ENCODE peak calls at places on chromosome 15, in ten cellular contexts. L is heart left ventricle, A is cardiac muscle cell, R is breast epithelium, G is fibroblast of mammary gland, Z is WERI-Rb-1, J is dorsolateral prefrontal cortex, F is mesothelial cell of epicardium, O is RWPE1, P is fibroblast of lung. Q is an unnamed sample.

GRCh38 chr15:49501586-49501985 is 78.5 kb downstream of the FGF7 start:
- DNase-seq in L (no peak), A (no peak), R (no peak), G (no peak), Z (no peak), J (no peak), F (no peak), O (no peak), P (no peak), Q (no peak)

GRCh38 chr15:31004220-31004733 is 12.8 kb upstream of the MTMR10 start:
- DNase-seq in L (peak; percentile 65), A (no peak), R (no peak), G (no peak), Z (peak; percentile 42), J (no peak), F (no peak), O (no peak), P (no peak), Q (no peak)

GRCh38 chr15:43241100-43241499 is 20.3 kb upstream of the EPB42 start:
- DNase-seq in L (peak; percentile 44), A (no peak), R (peak; percentile 44), G (peak; percentile 68), Z (no peak), J (no peak), F (no peak), O (no peak), P (peak; percentile 34), Q (no peak)

GRCh38 chr15:52649686-52650085 is 29.5 kb downstream of the ATOSA start:
- DNase-seq in L (no peak), A (no peak), R (no peak), G (no peak), Z (no peak), J (no peak), F (no peak), O (no peak), P (no peak), Q (no peak)

GRCh38 chr15:58409861-58410260 is 21.9 kb upstream of the LIPC start:
- DNase-seq in L (no peak), A (no peak), R (no peak), G (no peak), Z (no peak), J (no peak), F (no peak), O (no peak), P (no peak), Q (no peak)

GRCh38 chr15:37824717-37825382 is 109.6 kb upstream of the TMCO5A start:
- DNase-seq in L (no peak), A (no peak), R (no peak), G (peak; percentile 97), Z (peak; percentile 21), J (no peak), F (no peak), O (peak; percentile 83), P (peak; percentile 91), Q (no peak)

GRCh38 chr15:101255615-101256350 is 3.9 kb upstream of the CHSY1 start:
- DNase-seq in L (peak; percentile 58), A (peak; percentile 82), R (no peak), G (peak; percentile 67), Z (peak; percentile 17), J (no peak), F (no peak), O (no peak), P (peak; percentile 87), Q (no peak)

GRCh38 chr15:91132079-91132478 is 32.0 kb downstream of the SV2B start:
- DNase-seq in L (no peak), A (no peak), R (no peak), G (no peak), Z (no peak), J (no peak), F (no peak), O (no peak), P (no peak), Q (no peak)

GRCh38 chr15:51842852-51843737 is 13.6 kb downstream of the TMOD3 start:
- DNase-seq in L (no peak), A (no peak), R (no peak), G (peak; percentile 51), Z (no peak), J (no peak), F (no peak), O (peak; percentile 82), P (no peak), Q (no peak)

GRCh38 chr15:69758291-69758771 is 305.7 kb downstream of the RPLP1 start:
- DNase-seq in L (no peak), A (no peak), R (no peak), G (peak; percentile 19), Z (no peak), J (no peak), F (no peak), O (no peak), P (peak; percentile 87), Q (no peak)

GRCh38 chr15:66848116-66848515 is 146.1 kb downstream of the SMAD6 start:
- DNase-seq in L (no peak), A (no peak), R (no peak), G (no peak), Z (no peak), J (no peak), F (peak; percentile 32), O (no peak), P (no peak), Q (no peak)

GRCh38 chr15:36498401-36498800 is 81.0 kb upstream of the CDIN1 start:
- DNase-seq in L (no peak), A (no peak), R (no peak), G (no peak), Z (no peak), J (no peak), F (no peak), O (no peak), P (peak; percentile 35), Q (no peak)

GRCh38 chr15:101479851-101480612 is 9.5 kb downstream of the PCSK6 start:
- DNase-seq in L (no peak), A (no peak), R (no peak), G (no peak), Z (no peak), J (peak; percentile 78), F (no peak), O (no peak), P (no peak), Q (no peak)

GRCh38 chr15:40254452-40254851 is 15.6 kb downstream of the PAK6 start:
- DNase-seq in L (no peak), A (no peak), R (no peak), G (no peak), Z (no peak), J (no peak), F (no peak), O (no peak), P (no peak), Q (no peak)
- TF ChIP-seq CTCF in L (no peak), A (no peak), R (no peak), G (no peak), Z (peak; percentile 9), J (no peak), F (no peak), O (no peak), P (no peak), Q (no peak)

DNA sequence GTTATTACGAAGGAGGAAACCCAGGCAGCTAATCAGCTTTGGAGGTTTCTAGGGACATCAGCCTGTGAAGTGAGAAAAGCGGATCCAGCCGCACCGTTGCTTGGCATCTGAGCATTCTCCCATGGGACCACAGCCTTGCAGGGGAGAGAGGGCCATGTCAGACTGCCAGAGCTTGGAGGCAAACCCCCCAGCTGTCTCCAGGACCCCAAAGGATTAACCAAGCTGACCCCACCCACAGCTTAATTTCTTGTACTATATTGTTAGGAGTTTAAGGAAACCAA is 5.1 kb downstream of the IGDCC3 start:
- DNase-seq in L (no peak), A (no peak), R (no peak), G (no peak), Z (peak; percentile 90), J (no peak), F (no peak), O (no peak), P (no peak), Q (peak; percentile 88)
- TF ChIP-seq CTCF in L (no peak), A (no peak), R (no peak), G (no peak), Z (no peak), J (no peak), F (no peak), O (no peak), P (no peak), Q (no peak)

DNA sequence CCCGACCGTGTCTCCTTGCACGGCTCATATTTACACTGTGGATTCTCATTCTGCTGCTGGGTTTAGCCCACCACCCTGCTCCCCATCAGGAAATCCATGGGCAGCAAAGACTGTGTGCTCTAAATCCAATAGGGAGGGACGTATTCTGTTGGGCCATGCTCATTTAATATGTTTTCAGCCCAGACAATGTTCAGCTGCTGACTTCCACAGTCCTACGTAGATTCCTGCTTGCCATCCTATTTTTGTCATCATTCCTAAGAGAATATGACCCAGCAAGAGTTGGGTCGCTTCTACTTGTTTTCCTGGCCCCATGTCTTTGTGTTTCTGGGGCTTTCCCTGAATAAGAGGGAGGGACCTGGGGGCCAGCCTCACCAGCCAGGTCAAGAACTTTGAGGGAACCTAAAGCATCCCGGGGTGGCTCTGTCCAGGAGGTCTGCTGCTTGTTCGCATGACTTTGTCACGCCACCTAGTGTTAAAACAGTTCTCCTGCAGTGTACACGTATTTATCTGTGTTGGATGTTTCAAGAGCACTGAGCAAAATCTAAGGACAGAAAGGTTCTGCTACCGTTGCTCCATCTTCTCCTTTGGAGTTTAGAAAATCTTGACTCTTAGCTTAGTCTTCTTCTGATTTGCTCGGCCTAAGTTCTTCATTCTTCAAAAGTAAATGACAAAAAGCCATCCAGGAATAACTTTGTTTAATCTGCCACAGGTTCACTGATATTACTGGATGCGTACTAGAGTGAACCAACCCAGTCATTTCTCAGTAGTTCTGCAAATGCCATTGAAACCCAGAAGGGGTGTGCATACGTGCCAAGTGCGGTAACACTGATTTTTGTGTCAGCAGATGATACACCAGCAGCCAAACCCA is 79.8 kb upstream of the NR2E3 start:
- DNase-seq in L (peak; percentile 58), A (peak; percentile 69), R (peak; percentile 44), G (peak; percentile 79), Z (peak; percentile 58), J (no peak), F (no peak), O (peak; percentile 69), P (peak; percentile 82), Q (peak; percentile 38)
- TF ChIP-seq CTCF in L (peak; percentile 85), A (peak; percentile 84), R (peak; percentile 78), G (peak; percentile 76), Z (peak; percentile 77), J (peak; percentile 69), F (peak; percentile 74), O (peak; percentile 90), P (peak; percentile 69), Q (peak; percentile 85)

GRCh38 chr15:57079446-57079845 is 161.0 kb downstream of the TCF12 start:
- DNase-seq in L (no peak), A (no peak), R (no peak), G (no peak), Z (no peak), J (no peak), F (no peak), O (no peak), P (no peak), Q (no peak)

GRCh38 chr15:57085267-57085666 is 166.8 kb downstream of the TCF12 start:
- DNase-seq in L (no peak), A (peak; percentile 9), R (no peak), G (peak; percentile 13), Z (no peak), J (no peak), F (no peak), O (no peak), P (no peak), Q (no peak)

GRCh38 chr15:57084178-57084577 is 165.7 kb downstream of the TCF12 start:
- DNase-seq in L (no peak), A (no peak), R (no peak), G (no peak), Z (no peak), J (no peak), F (no peak), O (no peak), P (peak; percentile 46), Q (no peak)

GRCh38 chr15:57079907-57080750 is 161.7 kb downstream of the TCF12 start:
- DNase-seq in L (no peak), A (no peak), R (no peak), G (no peak), Z (peak; percentile 25), J (no peak), F (no peak), O (no peak), P (no peak), Q (no peak)
- TF ChIP-seq CTCF in L (no peak), A (peak; percentile 6), R (no peak), G (peak; percentile 9), Z (peak; percentile 7), J (peak; percentile 25), F (no peak), O (no peak), P (no peak), Q (peak; percentile 3)